ENCODE peak calls at places on chromosomes 6 and 20, in seven cellular contexts. V is WTC11, R is lower lobe of right lung, A is dorsolateral prefrontal cortex, G is iPS-NIHi11, S is nucleus accumbens, X is DMS53. B is an unnamed sample.

GRCh38 chr6:52454556-52454955 is 34.4 kb downstream of the EFHC1 start:
- DNase-seq in V (no peak), R (no peak), A (no peak), G (no peak), S (no peak), X (peak), B (no peak)

GRCh38 chr20:44271915-44272663 is 25.0 kb downstream of the GDAP1L1 start:
- DNase-seq in V (peak), R (no peak), A (no peak), G (peak), S (no peak), X (no peak), B (no peak)

GRCh38 chr6:4282926-4283325 is 147.6 kb upstream of the ECI2 start:
- DNase-seq in V (no peak), R (no peak), A (no peak), G (no peak), S (no peak), X (no peak), B (no peak)

GRCh38 chr20:43681991-43682410 is 15.1 kb downstream of the MYBL2 start:
- DNase-seq in V (no peak), R (no peak), A (no peak), G (no peak), S (no peak), X (no peak), B (no peak)

GRCh38 chr20:370977-371754 is 9.4 kb upstream of the TRIB3 start:
- DNase-seq in V (no peak), R (no peak), A (no peak), G (no peak), S (no peak), X (no peak), B (no peak)

GRCh38 chr6:26031151-26031594 is 56.1 kb upstream of the HFE start:
- DNase-seq in V (no peak), R (no peak), A (no peak), G (no peak), S (no peak), X (peak), B (no peak)

GRCh38 chr6:62286470-62286843 is 432 bp upstream of the KHDRBS2 start:
- DNase-seq in V (peak), R (no peak), A (no peak), G (no peak), S (no peak), X (peak), B (no peak)

GRCh38 chr6:23956988-23957387 is 169.0 kb upstream of the NRSN1 start:
- DNase-seq in V (no peak), R (no peak), A (no peak), G (no peak), S (no peak), X (no peak), B (no peak)

GRCh38 chr6:96015791-96016776 is at the start of gene FUT9:
- DNase-seq in V (peak), R (no peak), A (peak), G (peak), S (peak), X (peak), B (no peak)

GRCh38 chr6:111540971-111541719 is 58.1 kb upstream of the REV3L start:
- DNase-seq in V (no peak), R (no peak), A (no peak), G (no peak), S (peak), X (no peak), B (peak)

GRCh38 chr6:45965007-45965406 is 50.7 kb downstream of the CLIC5 start:
- DNase-seq in V (no peak), R (no peak), A (no peak), G (no peak), S (no peak), X (peak), B (no peak)

GRCh38 chr20:48721324-48722001 is 106.3 kb downstream of the PREX1 start:
- DNase-seq in V (no peak), R (no peak), A (no peak), G (no peak), S (peak), X (no peak), B (no peak)

GRCh38 chr6:34207695-34208443 is 28.8 kb upstream of the HMGA1 start:
- DNase-seq in V (no peak), R (no peak), A (no peak), G (no peak), S (no peak), X (no peak), B (no peak)

GRCh38 chr20:56653221-56653620 is 24.1 kb downstream of the TFAP2C start:
- DNase-seq in V (no peak), R (no peak), A (no peak), G (no peak), S (no peak), X (no peak), B (no peak)

GRCh38 chr20:18790787-18791186 is 22.8 kb upstream of the SCP2D1 start:
- DNase-seq in V (no peak), R (no peak), A (no peak), G (no peak), S (no peak), X (no peak), B (no peak)

GRCh38 chr6:36130672-36131516 is 581 bp downstream of the MAPK13 start:
- DNase-seq in V (peak), R (peak), A (no peak), G (peak), S (no peak), X (peak), B (peak)

GRCh38 chr20:17797579-17797978 is 97.8 kb downstream of the BANF2 start:
- DNase-seq in V (no peak), R (no peak), A (no peak), G (no peak), S (no peak), X (no peak), B (no peak)

GRCh38 chr6:31972709-31973350 is 892 bp upstream of the DXO start:
- DNase-seq in V (no peak), R (no peak), A (no peak), G (no peak), S (no peak), X (peak), B (no peak)

GRCh38 chr6:148893481-148893880 is 146.7 kb downstream of the UST start:
- DNase-seq in V (no peak), R (no peak), A (no peak), G (no peak), S (no peak), X (no peak), B (no peak)

GRCh38 chr20:19981091-19981490 is 36.1 kb upstream of the NAA20 start:
- DNase-seq in V (no peak), R (no peak), A (no peak), G (no peak), S (no peak), X (peak), B (no peak)

GRCh38 chr20:18637296-18637695 is 49.4 kb downstream of the DTD1 start:
- DNase-seq in V (no peak), R (no peak), A (no peak), G (no peak), S (no peak), X (no peak), B (no peak)

GRCh38 chr20:50572922-50573777 is 63.0 kb downstream of the PTPN1 start:
- DNase-seq in V (no peak), R (no peak), A (no peak), G (no peak), S (peak), X (peak), B (peak)

GRCh38 chr6:39189915-39190544 is 39.2 kb downstream of the KCNK5 start:
- DNase-seq in V (peak), R (peak), A (no peak), G (peak), S (peak), X (peak), B (peak)

GRCh38 chr20:45448250-45448649 is 21.3 kb upstream of the WFDC2 start:
- DNase-seq in V (no peak), R (no peak), A (no peak), G (no peak), S (no peak), X (peak), B (peak)

GRCh38 chr6:63685453-63686379 is 50.1 kb downstream of the PHF3 start:
- DNase-seq in V (no peak), R (no peak), A (no peak), G (no peak), S (no peak), X (no peak), B (no peak)

GRCh38 chr20:46027245-46027853 is 1.7 kb upstream of the SLC12A5 start:
- DNase-seq in V (peak), R (no peak), A (no peak), G (peak), S (no peak), X (peak), B (no peak)

GRCh38 chr6:166078294-166078693 is 89.4 kb downstream of the TBXT start:
- DNase-seq in V (no peak), R (no peak), A (no peak), G (no peak), S (no peak), X (peak), B (no peak)

GRCh38 chr6:53615633-53616449 is 49.7 kb downstream of the KLHL31 start:
- DNase-seq in V (no peak), R (no peak), A (no peak), G (no peak), S (no peak), X (peak), B (no peak)

GRCh38 chr20:32481311-32482103 is 103.6 kb downstream of the NOL4L start:
- DNase-seq in V (no peak), R (no peak), A (peak), G (no peak), S (no peak), X (no peak), B (no peak)

GRCh38 chr6:40852667-40853383 is 186.2 kb downstream of the UNC5CL start:
- DNase-seq in V (peak), R (no peak), A (no peak), G (peak), S (no peak), X (peak), B (no peak)

GRCh38 chr6:88220493-88220892 is 54.3 kb upstream of the CNR1 start:
- DNase-seq in V (peak), R (no peak), A (no peak), G (peak), S (no peak), X (peak), B (no peak)

GRCh38 chr6:35719407-35719829 is 17.4 kb upstream of the ARMC12 start:
- DNase-seq in V (no peak), R (no peak), A (no peak), G (no peak), S (no peak), X (no peak), B (no peak)

GRCh38 chr20:15613530-15613929 is 959.7 kb downstream of the KIF16B start:
- DNase-seq in V (no peak), R (no peak), A (no peak), G (no peak), S (no peak), X (no peak), B (no peak)

GRCh38 chr6:39915866-39916265 is 18.4 kb downstream of the MOCS1 start:
- DNase-seq in V (no peak), R (no peak), A (no peak), G (no peak), S (no peak), X (no peak), B (no peak)

GRCh38 chr20:45070932-45071632 is 29.8 kb downstream of the KCNS1 start:
- DNase-seq in V (no peak), R (no peak), A (no peak), G (no peak), S (no peak), X (no peak), B (no peak)

GRCh38 chr20:53972179-53972578 is 98.2 kb downstream of the BCAS1 start:
- DNase-seq in V (no peak), R (no peak), A (no peak), G (no peak), S (no peak), X (no peak), B (no peak)

GRCh38 chr6:142846459-142846831 is 98.5 kb downstream of the HIVEP2 start:
- DNase-seq in V (no peak), R (no peak), A (no peak), G (no peak), S (no peak), X (peak), B (no peak)

GRCh38 chr20:43925215-43925614 is 10.6 kb downstream of the TOX2 start:
- DNase-seq in V (no peak), R (no peak), A (no peak), G (no peak), S (no peak), X (no peak), B (no peak)

GRCh38 chr6:118506071-118506638 is 41.9 kb upstream of the PLN start:
- DNase-seq in V (no peak), R (no peak), A (no peak), G (no peak), S (no peak), X (no peak), B (no peak)